ENCODE peak calls at places on chromosome 19, in five cellular contexts. One of them, this sample, is unnamed.

GRCh38 chr19:31678421-31678820 is 329.2 kb upstream of the TSHZ3 start:
- DNase-seq in cardiac muscle cell: no peak
- DNase-seq in body of pancreas: no peak
- DNase-seq in tibial artery: no peak
- DNase-seq in aorta: no peak
- DNase-seq in this sample: no peak

GRCh38 chr19:9702186-9702585 is 27.3 kb upstream of the ZNF562 start:
- DNase-seq in cardiac muscle cell: no peak
- DNase-seq in body of pancreas: no peak
- DNase-seq in tibial artery: no peak
- DNase-seq in aorta: no peak
- DNase-seq in this sample: no peak

GRCh38 chr19:10085641-10086031 is 481 bp upstream of the SHFL start:
- DNase-seq in cardiac muscle cell: no peak
- DNase-seq in body of pancreas: no peak
- DNase-seq in tibial artery: no peak
- DNase-seq in aorta: no peak
- DNase-seq in this sample: no peak

GRCh38 chr19:10655457-10656312 is 1.5 kb downstream of the ILF3 start:
- DNase-seq in cardiac muscle cell: peak; percentile 28
- DNase-seq in body of pancreas: peak; percentile 62
- DNase-seq in tibial artery: no peak
- DNase-seq in aorta: no peak
- DNase-seq in this sample: peak; percentile 42

GRCh38 chr19:18733196-18733647 is 49.7 kb downstream of the CRTC1 start:
- DNase-seq in cardiac muscle cell: no peak
- DNase-seq in body of pancreas: peak; percentile 27
- DNase-seq in tibial artery: no peak
- DNase-seq in aorta: no peak
- DNase-seq in this sample: no peak

GRCh38 chr19:37007587-37008220 is 70.5 kb upstream of the ZNF420 start:
- DNase-seq in cardiac muscle cell: no peak
- DNase-seq in body of pancreas: peak; percentile 67
- DNase-seq in tibial artery: no peak
- DNase-seq in aorta: peak; percentile 58
- DNase-seq in this sample: peak; percentile 3

GRCh38 chr19:37999309-38000213 is 92.6 kb downstream of the SIPA1L3 start:
- DNase-seq in cardiac muscle cell: no peak
- DNase-seq in body of pancreas: peak; percentile 20
- DNase-seq in tibial artery: no peak
- DNase-seq in aorta: peak; percentile 65
- DNase-seq in this sample: no peak

GRCh38 chr19:8517551-8518442 is 3.8 kb upstream of the ZNF414 start:
- DNase-seq in cardiac muscle cell: no peak
- DNase-seq in body of pancreas: no peak
- DNase-seq in tibial artery: no peak
- DNase-seq in aorta: no peak
- DNase-seq in this sample: no peak

GRCh38 chr19:16404396-16404795 is 67.4 kb downstream of the EPS15L1 start:
- DNase-seq in cardiac muscle cell: no peak
- DNase-seq in body of pancreas: no peak
- DNase-seq in tibial artery: no peak
- DNase-seq in aorta: no peak
- DNase-seq in this sample: no peak

GRCh38 chr19:16338470-16339360 is 14.1 kb downstream of the KLF2 start:
- DNase-seq in cardiac muscle cell: no peak
- DNase-seq in body of pancreas: peak; percentile 61
- DNase-seq in tibial artery: no peak
- DNase-seq in aorta: peak; percentile 84
- DNase-seq in this sample: no peak

DNA sequence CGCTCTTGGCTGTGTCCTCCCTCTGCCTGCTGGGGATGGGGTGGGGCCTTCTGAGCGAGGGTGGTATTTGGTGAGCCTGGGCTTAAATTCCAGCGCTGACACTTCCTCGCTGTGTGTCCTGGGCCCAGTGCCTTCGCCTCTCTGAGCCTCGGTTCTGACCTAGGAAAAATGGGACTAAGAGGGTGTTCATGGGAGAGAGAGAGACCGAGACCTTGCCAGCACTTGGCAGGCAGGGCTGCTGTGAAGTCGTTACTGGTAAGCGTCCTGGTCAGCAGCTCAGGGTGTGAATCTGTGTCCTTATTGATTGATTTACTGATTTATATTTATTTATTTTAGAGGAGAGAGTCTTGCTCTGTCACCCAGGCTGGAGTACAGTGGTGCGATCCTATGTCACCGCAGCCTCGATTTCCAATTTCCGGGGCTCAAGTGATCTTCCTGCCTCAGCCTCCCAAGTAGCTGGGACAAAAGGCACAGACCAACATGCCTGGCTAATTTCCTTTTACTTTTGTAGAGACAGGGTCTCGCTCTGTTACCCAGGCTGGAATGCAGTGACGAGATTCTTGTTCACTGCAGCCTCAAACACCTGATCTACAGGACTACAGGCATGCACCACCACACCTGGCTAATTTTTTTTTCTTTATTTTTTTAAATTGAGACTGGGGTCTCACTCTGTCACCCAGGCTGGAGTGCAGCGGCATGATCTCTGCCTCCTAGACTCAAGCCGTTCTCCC is 2.4 kb downstream of the PKN1 start:
- DNase-seq in cardiac muscle cell: no peak
- DNase-seq in body of pancreas: no peak
- DNase-seq in tibial artery: no peak
- DNase-seq in aorta: no peak
- DNase-seq in this sample: no peak
- H3K27ac ChIP-seq in cardiac muscle cell: peak overlapping the region; percentile 8
- H3K27ac ChIP-seq in body of pancreas: peak overlapping the region; percentile 69
- H3K27ac ChIP-seq in tibial artery: peak overlapping the region; percentile 77
- H3K27ac ChIP-seq in aorta: no peak overlapping the region
- H3K27ac ChIP-seq in this sample: no peak overlapping the region

GRCh38 chr19:21434967-21435544 is 38.1 kb downstream of the ZNF493 start:
- DNase-seq in cardiac muscle cell: no peak
- DNase-seq in body of pancreas: peak; percentile 32
- DNase-seq in tibial artery: no peak
- DNase-seq in aorta: no peak
- DNase-seq in this sample: no peak
- H3K4me3 ChIP-seq in cardiac muscle cell: no peak overlapping the region
- H3K4me3 ChIP-seq in body of pancreas: no peak overlapping the region
- H3K4me3 ChIP-seq in tibial artery: no peak overlapping the region
- H3K4me3 ChIP-seq in aorta: no peak overlapping the region
- H3K4me3 ChIP-seq in this sample: no peak overlapping the region

DNA sequence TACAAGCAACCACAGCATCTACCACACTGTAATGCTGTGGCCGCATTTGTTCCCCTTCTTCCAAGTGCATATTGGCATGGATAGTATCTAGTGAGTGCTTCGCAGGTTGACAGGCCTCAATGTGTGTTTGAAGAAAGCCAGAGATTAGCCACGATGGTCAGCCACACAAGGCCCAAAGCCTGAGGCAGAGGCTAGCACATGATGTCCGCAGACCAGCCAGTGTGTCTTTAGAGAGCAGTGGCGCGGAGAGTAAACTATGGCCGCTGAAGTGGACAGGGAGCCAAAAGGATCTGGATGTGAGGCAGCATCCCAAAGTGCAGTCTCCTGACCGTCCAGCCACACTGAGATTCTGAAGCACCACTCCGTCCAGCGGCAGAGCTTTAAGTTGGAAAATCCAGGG is 36.0 kb downstream of the BRD4 start:
- DNase-seq in cardiac muscle cell: peak; percentile 91
- DNase-seq in body of pancreas: no peak
- DNase-seq in tibial artery: no peak
- DNase-seq in aorta: no peak
- DNase-seq in this sample: no peak
- H3K4me1 ChIP-seq in cardiac muscle cell: peaks cover 77% of the 10 kb centered on the region
- H3K4me1 ChIP-seq in body of pancreas: peaks cover 91% of the 10 kb centered on the region
- H3K4me1 ChIP-seq in tibial artery: peaks cover 97% of the 10 kb centered on the region
- H3K4me1 ChIP-seq in aorta: peaks cover 17% of the 10 kb centered on the region
- H3K4me1 ChIP-seq in this sample: peaks cover 39% of the 10 kb centered on the region

GRCh38 chr19:45590300-45591003 is 5.8 kb upstream of the OPA3 start:
- DNase-seq in cardiac muscle cell: no peak
- DNase-seq in body of pancreas: no peak
- DNase-seq in tibial artery: no peak
- DNase-seq in aorta: no peak
- DNase-seq in this sample: no peak
- H3K27ac ChIP-seq in cardiac muscle cell: no peak overlapping the region
- H3K27ac ChIP-seq in body of pancreas: no peak overlapping the region
- H3K27ac ChIP-seq in tibial artery: no peak overlapping the region
- H3K27ac ChIP-seq in aorta: no peak overlapping the region
- H3K27ac ChIP-seq in this sample: no peak overlapping the region

DNA sequence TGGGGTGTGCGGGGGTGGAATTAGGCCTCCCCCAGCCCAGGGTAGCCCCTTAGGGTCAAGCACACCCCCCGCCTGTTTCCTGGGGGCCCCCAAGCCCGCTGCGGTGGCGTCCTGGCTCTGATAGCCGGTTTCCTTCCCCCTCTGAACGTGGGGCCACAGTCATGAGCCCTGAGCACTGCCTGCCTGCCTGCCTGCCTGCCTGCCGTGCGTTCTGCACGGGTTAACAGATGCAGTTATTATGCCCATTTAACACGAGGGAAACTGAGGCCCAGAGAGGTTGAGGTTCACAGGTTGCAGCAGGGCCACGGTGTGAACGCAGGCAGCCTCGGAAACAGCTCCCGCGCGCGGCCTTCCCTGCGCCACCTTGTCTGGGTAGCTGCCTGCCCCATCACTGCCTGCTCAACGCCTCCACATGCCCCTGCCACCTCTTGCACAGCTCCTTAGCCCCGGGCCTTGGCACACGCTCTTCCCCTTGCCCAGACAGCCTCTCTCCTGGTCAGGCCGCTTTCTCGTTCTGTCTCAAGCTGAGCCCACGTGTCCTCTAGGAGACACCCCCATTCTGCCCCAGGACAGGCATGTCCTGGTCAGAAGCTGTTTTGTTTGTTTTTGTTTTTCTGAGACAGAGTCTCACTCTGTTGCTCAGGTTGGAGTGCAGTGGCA is 1.2 kb upstream of the GAMT start:
- DNase-seq in cardiac muscle cell: no peak
- DNase-seq in body of pancreas: no peak
- DNase-seq in tibial artery: no peak
- DNase-seq in aorta: no peak
- DNase-seq in this sample: no peak
- H3K4me3 ChIP-seq in cardiac muscle cell: no peak overlapping the region
- H3K4me3 ChIP-seq in body of pancreas: no peak overlapping the region
- H3K4me3 ChIP-seq in tibial artery: no peak overlapping the region
- H3K4me3 ChIP-seq in aorta: no peak overlapping the region
- H3K4me3 ChIP-seq in this sample: no peak overlapping the region

GRCh38 chr19:49681830-49682229 is 4.8 kb downstream of the PRMT1 start:
- DNase-seq in cardiac muscle cell: no peak
- DNase-seq in body of pancreas: no peak
- DNase-seq in tibial artery: no peak
- DNase-seq in aorta: no peak
- DNase-seq in this sample: no peak
- H3K4me1 ChIP-seq in cardiac muscle cell: peaks cover 10% of the 10 kb centered on the region
- H3K4me1 ChIP-seq in body of pancreas: peaks cover 37% of the 10 kb centered on the region
- H3K4me1 ChIP-seq in tibial artery: peaks cover 39% of the 10 kb centered on the region
- H3K4me1 ChIP-seq in aorta: no peaks in the 10 kb centered on the region
- H3K4me1 ChIP-seq in this sample: peaks cover 2% of the 10 kb centered on the region

GRCh38 chr19:30305346-30306060 is 66.7 kb upstream of the ZNF536 start:
- DNase-seq in cardiac muscle cell: no peak
- DNase-seq in body of pancreas: no peak
- DNase-seq in tibial artery: no peak
- DNase-seq in aorta: no peak
- DNase-seq in this sample: no peak
- H3K27ac ChIP-seq in cardiac muscle cell: no peak overlapping the region
- H3K27ac ChIP-seq in body of pancreas: no peak overlapping the region
- H3K27ac ChIP-seq in tibial artery: no peak overlapping the region
- H3K27ac ChIP-seq in aorta: no peak overlapping the region
- H3K27ac ChIP-seq in this sample: no peak overlapping the region

DNA sequence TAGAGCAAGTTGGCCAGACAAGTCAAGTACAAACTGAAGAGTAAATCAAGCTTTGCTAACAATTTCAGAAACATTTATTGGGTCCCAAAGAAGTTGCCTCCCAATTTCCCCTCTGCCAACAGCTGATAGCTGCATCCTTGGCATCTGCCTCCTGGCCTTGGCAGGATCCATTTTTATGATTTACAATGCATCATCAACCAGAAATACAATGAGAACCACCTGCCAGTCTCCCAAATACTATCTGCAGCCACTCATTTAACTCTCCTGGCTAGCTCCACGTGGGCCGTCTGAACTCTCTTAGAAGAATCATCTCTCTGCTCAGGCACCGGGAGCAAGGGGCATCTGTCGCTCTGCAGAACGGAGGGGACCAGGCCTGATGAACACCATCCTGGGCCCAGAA is 2.7 kb downstream of the LONP1 start:
- DNase-seq in cardiac muscle cell: no peak
- DNase-seq in body of pancreas: no peak
- DNase-seq in tibial artery: no peak
- DNase-seq in aorta: no peak
- DNase-seq in this sample: no peak
- H3K4me3 ChIP-seq in cardiac muscle cell: no peak overlapping the region
- H3K4me3 ChIP-seq in body of pancreas: no peak overlapping the region
- H3K4me3 ChIP-seq in tibial artery: no peak overlapping the region
- H3K4me3 ChIP-seq in aorta: no peak overlapping the region
- H3K4me3 ChIP-seq in this sample: no peak overlapping the region

GRCh38 chr19:47228168-47228936 is 2.6 kb downstream of the BBC3 start:
- DNase-seq in cardiac muscle cell: peak; percentile 62
- DNase-seq in body of pancreas: peak; percentile 49
- DNase-seq in tibial artery: peak; percentile 76
- DNase-seq in aorta: peak; percentile 71
- DNase-seq in this sample: no peak
- H3K4me1 ChIP-seq in cardiac muscle cell: peaks cover 20% of the 10 kb centered on the region
- H3K4me1 ChIP-seq in body of pancreas: peaks cover 61% of the 10 kb centered on the region
- H3K4me1 ChIP-seq in tibial artery: peaks cover 52% of the 10 kb centered on the region
- H3K4me1 ChIP-seq in aorta: no peaks in the 10 kb centered on the region
- H3K4me1 ChIP-seq in this sample: peaks cover 7% of the 10 kb centered on the region